ENCODE peak calls at places on chromosomes 1 and 21, in nine cellular contexts. One of them, this sample, is unnamed.

GRCh38 chr1:32981003-32981909 is 16.6 kb upstream of the RNF19B start:
- DNase-seq in breast epithelium: peak; percentile 73
- DNase-seq in CD8-positive, alpha-beta T cell: peak; percentile 76
- DNase-seq in prostate gland: peak; percentile 89
- DNase-seq in thoracic aorta: peak; percentile 18
- DNase-seq in heart right ventricle: peak; percentile 75
- DNase-seq in upper lobe of right lung: peak; percentile 81
- DNase-seq in cardiac muscle cell: no peak
- DNase-seq in RWPE2: no peak
- DNase-seq in this sample: no peak

GRCh38 chr1:4171480-4172450 is 271.7 kb upstream of the C1orf174 start:
- DNase-seq in upper lobe of right lung: peak; percentile 39
- DNase-seq in heart right ventricle: no peak
- DNase-seq in cardiac muscle cell: no peak
- DNase-seq in thoracic aorta: no peak
- DNase-seq in prostate gland: no peak
- DNase-seq in breast epithelium: peak; percentile 4
- DNase-seq in RWPE2: no peak
- DNase-seq in CD8-positive, alpha-beta T cell: no peak
- DNase-seq in this sample: no peak

GRCh38 chr1:114032271-114033218 is 53.3 kb downstream of the OLFML3 start:
- DNase-seq in breast epithelium: no peak
- DNase-seq in thoracic aorta: no peak
- DNase-seq in RWPE2: no peak
- DNase-seq in heart right ventricle: no peak
- DNase-seq in cardiac muscle cell: no peak
- DNase-seq in prostate gland: no peak
- DNase-seq in CD8-positive, alpha-beta T cell: no peak
- DNase-seq in upper lobe of right lung: no peak
- DNase-seq in this sample: no peak

GRCh38 chr1:96522927-96523326 is 198.7 kb upstream of the PTBP2 start:
- DNase-seq in prostate gland: no peak
- DNase-seq in CD8-positive, alpha-beta T cell: no peak
- DNase-seq in cardiac muscle cell: no peak
- DNase-seq in RWPE2: no peak
- DNase-seq in heart right ventricle: no peak
- DNase-seq in thoracic aorta: no peak
- DNase-seq in breast epithelium: no peak
- DNase-seq in upper lobe of right lung: no peak
- DNase-seq in this sample: no peak

GRCh38 chr1:78157162-78157561 is 111.4 kb downstream of the GIPC2 start:
- DNase-seq in upper lobe of right lung: no peak
- DNase-seq in CD8-positive, alpha-beta T cell: no peak
- DNase-seq in heart right ventricle: no peak
- DNase-seq in breast epithelium: no peak
- DNase-seq in thoracic aorta: no peak
- DNase-seq in cardiac muscle cell: no peak
- DNase-seq in RWPE2: no peak
- DNase-seq in prostate gland: no peak
- DNase-seq in this sample: no peak

GRCh38 chr1:166975361-166976129 is at the start of gene ILDR2:
- DNase-seq in cardiac muscle cell: peak; percentile 73
- DNase-seq in RWPE2: no peak
- DNase-seq in CD8-positive, alpha-beta T cell: peak; percentile 68
- DNase-seq in upper lobe of right lung: peak; percentile 82
- DNase-seq in prostate gland: peak; percentile 41
- DNase-seq in heart right ventricle: peak; percentile 32
- DNase-seq in thoracic aorta: no peak
- DNase-seq in breast epithelium: peak; percentile 29
- DNase-seq in this sample: no peak

GRCh38 chr1:150429805-150430204 is 57.4 kb upstream of the TARS2 start:
- DNase-seq in prostate gland: no peak
- DNase-seq in RWPE2: no peak
- DNase-seq in heart right ventricle: no peak
- DNase-seq in thoracic aorta: no peak
- DNase-seq in upper lobe of right lung: no peak
- DNase-seq in breast epithelium: no peak
- DNase-seq in CD8-positive, alpha-beta T cell: no peak
- DNase-seq in cardiac muscle cell: peak; percentile 37
- DNase-seq in this sample: no peak

GRCh38 chr1:33295450-33296081 is 25.3 kb downstream of the A3GALT2 start:
- DNase-seq in cardiac muscle cell: peak; percentile 82
- DNase-seq in prostate gland: peak; percentile 87
- DNase-seq in thoracic aorta: peak; percentile 63
- DNase-seq in RWPE2: peak; percentile 67
- DNase-seq in upper lobe of right lung: peak; percentile 92
- DNase-seq in CD8-positive, alpha-beta T cell: peak; percentile 96
- DNase-seq in breast epithelium: peak; percentile 86
- DNase-seq in heart right ventricle: peak; percentile 85
- DNase-seq in this sample: no peak

GRCh38 chr1:54335396-54336056 is 70.7 kb downstream of the SSBP3 start:
- DNase-seq in cardiac muscle cell: no peak
- DNase-seq in upper lobe of right lung: no peak
- DNase-seq in heart right ventricle: peak; percentile 87
- DNase-seq in thoracic aorta: peak; percentile 40
- DNase-seq in RWPE2: no peak
- DNase-seq in breast epithelium: no peak
- DNase-seq in CD8-positive, alpha-beta T cell: no peak
- DNase-seq in prostate gland: no peak
- DNase-seq in this sample: no peak

GRCh38 chr1:35261412-35262120 is 6.9 kb upstream of the ZMYM4 start:
- DNase-seq in heart right ventricle: no peak
- DNase-seq in RWPE2: no peak
- DNase-seq in breast epithelium: peak; percentile 42
- DNase-seq in CD8-positive, alpha-beta T cell: no peak
- DNase-seq in upper lobe of right lung: no peak
- DNase-seq in prostate gland: peak; percentile 54
- DNase-seq in cardiac muscle cell: no peak
- DNase-seq in thoracic aorta: no peak
- DNase-seq in this sample: no peak

GRCh38 chr1:37303884-37304574 is 170.4 kb upstream of the ZC3H12A start:
- DNase-seq in cardiac muscle cell: no peak
- DNase-seq in CD8-positive, alpha-beta T cell: no peak
- DNase-seq in heart right ventricle: no peak
- DNase-seq in prostate gland: no peak
- DNase-seq in breast epithelium: no peak
- DNase-seq in upper lobe of right lung: no peak
- DNase-seq in thoracic aorta: no peak
- DNase-seq in RWPE2: no peak
- DNase-seq in this sample: no peak

GRCh38 chr1:38973659-38974437 is 17.2 kb upstream of the AKIRIN1 start:
- DNase-seq in thoracic aorta: no peak
- DNase-seq in prostate gland: no peak
- DNase-seq in upper lobe of right lung: no peak
- DNase-seq in cardiac muscle cell: no peak
- DNase-seq in heart right ventricle: peak; percentile 15
- DNase-seq in RWPE2: no peak
- DNase-seq in breast epithelium: no peak
- DNase-seq in CD8-positive, alpha-beta T cell: no peak
- DNase-seq in this sample: no peak

GRCh38 chr1:175192630-175193338 is at the start of gene KIAA0040:
- DNase-seq in CD8-positive, alpha-beta T cell: peak; percentile 68
- DNase-seq in breast epithelium: peak; percentile 86
- DNase-seq in prostate gland: peak; percentile 81
- DNase-seq in cardiac muscle cell: peak; percentile 73
- DNase-seq in heart right ventricle: peak; percentile 87
- DNase-seq in upper lobe of right lung: peak; percentile 91
- DNase-seq in RWPE2: peak; percentile 80
- DNase-seq in thoracic aorta: peak; percentile 51
- DNase-seq in this sample: no peak

GRCh38 chr1:154994269-154994977 is 1.0 kb downstream of the LENEP start:
- DNase-seq in upper lobe of right lung: peak; percentile 13
- DNase-seq in RWPE2: no peak
- DNase-seq in prostate gland: no peak
- DNase-seq in heart right ventricle: no peak
- DNase-seq in cardiac muscle cell: no peak
- DNase-seq in CD8-positive, alpha-beta T cell: no peak
- DNase-seq in thoracic aorta: no peak
- DNase-seq in breast epithelium: no peak
- DNase-seq in this sample: no peak

GRCh38 chr1:78101514-78101913 is 55.7 kb downstream of the GIPC2 start:
- DNase-seq in RWPE2: no peak
- DNase-seq in thoracic aorta: peak; percentile 49
- DNase-seq in heart right ventricle: peak; percentile 80
- DNase-seq in CD8-positive, alpha-beta T cell: no peak
- DNase-seq in cardiac muscle cell: peak; percentile 10
- DNase-seq in upper lobe of right lung: no peak
- DNase-seq in prostate gland: no peak
- DNase-seq in breast epithelium: no peak
- DNase-seq in this sample: no peak

GRCh38 chr1:9418851-9419250 is 120.4 kb upstream of the SLC25A33 start:
- DNase-seq in cardiac muscle cell: no peak
- DNase-seq in thoracic aorta: no peak
- DNase-seq in RWPE2: no peak
- DNase-seq in breast epithelium: no peak
- DNase-seq in upper lobe of right lung: no peak
- DNase-seq in prostate gland: no peak
- DNase-seq in heart right ventricle: no peak
- DNase-seq in CD8-positive, alpha-beta T cell: no peak
- DNase-seq in this sample: no peak

GRCh38 chr1:77388655-77389054 is 106.8 kb downstream of the AK5 start:
- DNase-seq in heart right ventricle: no peak
- DNase-seq in thoracic aorta: no peak
- DNase-seq in breast epithelium: no peak
- DNase-seq in CD8-positive, alpha-beta T cell: no peak
- DNase-seq in cardiac muscle cell: no peak
- DNase-seq in RWPE2: no peak
- DNase-seq in prostate gland: no peak
- DNase-seq in upper lobe of right lung: no peak
- DNase-seq in this sample: no peak

GRCh38 chr1:182101415-182102041 is 40.0 kb upstream of the ZNF648 start:
- DNase-seq in breast epithelium: peak; percentile 86
- DNase-seq in RWPE2: peak; percentile 69
- DNase-seq in upper lobe of right lung: no peak
- DNase-seq in heart right ventricle: no peak
- DNase-seq in prostate gland: peak; percentile 79
- DNase-seq in cardiac muscle cell: peak; percentile 42
- DNase-seq in CD8-positive, alpha-beta T cell: no peak
- DNase-seq in thoracic aorta: no peak
- DNase-seq in this sample: no peak

GRCh38 chr1:210663730-210664573 is 335.2 kb downstream of the HHAT start:
- DNase-seq in heart right ventricle: no peak
- DNase-seq in RWPE2: no peak
- DNase-seq in breast epithelium: no peak
- DNase-seq in cardiac muscle cell: peak; percentile 44
- DNase-seq in CD8-positive, alpha-beta T cell: no peak
- DNase-seq in prostate gland: no peak
- DNase-seq in upper lobe of right lung: no peak
- DNase-seq in thoracic aorta: no peak
- DNase-seq in this sample: no peak

DNA sequence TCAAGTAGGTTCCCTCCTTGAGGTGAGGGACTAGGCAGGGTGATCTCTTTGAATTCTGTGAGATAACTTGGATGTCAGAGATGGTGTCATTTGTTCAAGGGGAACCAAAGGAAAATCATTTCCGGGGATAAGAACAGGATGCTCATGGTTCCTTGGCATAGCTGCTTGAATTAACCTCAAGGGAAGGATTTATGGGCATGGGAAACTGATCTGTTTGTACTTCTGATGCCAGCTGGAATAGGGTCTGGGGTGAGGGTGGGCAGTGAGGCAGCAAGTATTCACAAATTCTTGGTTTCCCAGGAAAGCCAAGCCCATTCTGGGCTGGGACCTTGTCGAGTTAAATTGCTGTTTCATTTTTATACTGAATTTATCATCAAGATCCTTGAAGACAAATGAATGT is 14.1 kb downstream of the INTS3 start:
- DNase-seq in CD8-positive, alpha-beta T cell: no peak
- DNase-seq in RWPE2: no peak
- DNase-seq in thoracic aorta: no peak
- DNase-seq in breast epithelium: no peak
- DNase-seq in upper lobe of right lung: no peak
- DNase-seq in heart right ventricle: no peak
- DNase-seq in cardiac muscle cell: no peak
- DNase-seq in prostate gland: no peak
- DNase-seq in this sample: no peak
- H3K27ac ChIP-seq in CD8-positive, alpha-beta T cell: no peak overlapping the region
- H3K27ac ChIP-seq in RWPE2: no peak overlapping the region
- H3K27ac ChIP-seq in thoracic aorta: peak overlapping the region; percentile 80
- H3K27ac ChIP-seq in breast epithelium: no peak overlapping the region
- H3K27ac ChIP-seq in upper lobe of right lung: no peak overlapping the region
- H3K27ac ChIP-seq in heart right ventricle: no peak overlapping the region
- H3K27ac ChIP-seq in cardiac muscle cell: no peak overlapping the region
- H3K27ac ChIP-seq in prostate gland: no peak overlapping the region
- H3K27ac ChIP-seq in this sample: no peak overlapping the region

GRCh38 chr1:53277326-53277725 is 39.0 kb upstream of the MAGOH start:
- DNase-seq in CD8-positive, alpha-beta T cell: no peak
- DNase-seq in prostate gland: no peak
- DNase-seq in thoracic aorta: no peak
- DNase-seq in cardiac muscle cell: no peak
- DNase-seq in breast epithelium: no peak
- DNase-seq in upper lobe of right lung: peak; percentile 30
- DNase-seq in heart right ventricle: no peak
- DNase-seq in RWPE2: no peak
- DNase-seq in this sample: no peak
- H3K27ac ChIP-seq in CD8-positive, alpha-beta T cell: no peak overlapping the region
- H3K27ac ChIP-seq in prostate gland: no peak overlapping the region
- H3K27ac ChIP-seq in thoracic aorta: no peak overlapping the region
- H3K27ac ChIP-seq in cardiac muscle cell: no peak overlapping the region
- H3K27ac ChIP-seq in breast epithelium: no peak overlapping the region
- H3K27ac ChIP-seq in upper lobe of right lung: no peak overlapping the region
- H3K27ac ChIP-seq in heart right ventricle: no peak overlapping the region
- H3K27ac ChIP-seq in RWPE2: no peak overlapping the region
- H3K27ac ChIP-seq in this sample: no peak overlapping the region

GRCh38 chr21:31677047-31677446 is 17.6 kb downstream of the SOD1 start:
- DNase-seq in thoracic aorta: no peak
- DNase-seq in breast epithelium: no peak
- DNase-seq in RWPE2: no peak
- DNase-seq in prostate gland: no peak
- DNase-seq in upper lobe of right lung: no peak
- DNase-seq in heart right ventricle: no peak
- DNase-seq in CD8-positive, alpha-beta T cell: no peak
- DNase-seq in cardiac muscle cell: no peak
- DNase-seq in this sample: no peak
- H3K27ac ChIP-seq in thoracic aorta: no peak overlapping the region
- H3K27ac ChIP-seq in breast epithelium: no peak overlapping the region
- H3K27ac ChIP-seq in RWPE2: no peak overlapping the region
- H3K27ac ChIP-seq in prostate gland: no peak overlapping the region
- H3K27ac ChIP-seq in upper lobe of right lung: no peak overlapping the region
- H3K27ac ChIP-seq in heart right ventricle: no peak overlapping the region
- H3K27ac ChIP-seq in CD8-positive, alpha-beta T cell: no peak overlapping the region
- H3K27ac ChIP-seq in cardiac muscle cell: no peak overlapping the region
- H3K27ac ChIP-seq in this sample: no peak overlapping the region

DNA sequence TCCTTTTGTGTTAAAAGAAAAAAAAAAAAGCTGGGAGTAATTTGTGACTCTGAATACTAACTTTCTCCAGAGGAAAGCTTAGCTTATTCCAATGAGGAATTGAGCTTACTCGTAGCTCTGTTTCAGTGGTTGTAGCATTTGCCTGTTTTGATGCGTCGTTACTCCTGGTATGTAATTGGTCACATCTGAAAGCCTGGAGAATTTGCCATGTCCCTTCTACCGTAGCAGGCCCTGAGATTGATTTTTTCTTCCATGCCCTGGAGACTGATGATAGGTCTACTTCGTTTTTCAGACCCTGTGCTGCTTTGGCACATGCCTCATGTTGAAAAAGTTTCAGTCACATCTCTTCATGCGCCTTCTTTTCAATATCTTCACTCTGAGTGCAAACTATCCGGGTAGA is 1103.0 kb downstream of the PLA2G4A start:
- DNase-seq in cardiac muscle cell: no peak
- DNase-seq in prostate gland: no peak
- DNase-seq in thoracic aorta: no peak
- DNase-seq in RWPE2: no peak
- DNase-seq in upper lobe of right lung: no peak
- DNase-seq in breast epithelium: no peak
- DNase-seq in heart right ventricle: no peak
- DNase-seq in CD8-positive, alpha-beta T cell: no peak
- DNase-seq in this sample: no peak
- H3K27ac ChIP-seq in cardiac muscle cell: no peak overlapping the region
- H3K27ac ChIP-seq in prostate gland: no peak overlapping the region
- H3K27ac ChIP-seq in thoracic aorta: no peak overlapping the region
- H3K27ac ChIP-seq in RWPE2: no peak overlapping the region
- H3K27ac ChIP-seq in upper lobe of right lung: no peak overlapping the region
- H3K27ac ChIP-seq in breast epithelium: no peak overlapping the region
- H3K27ac ChIP-seq in heart right ventricle: no peak overlapping the region
- H3K27ac ChIP-seq in CD8-positive, alpha-beta T cell: no peak overlapping the region
- H3K27ac ChIP-seq in this sample: no peak overlapping the region